ENCODE peak calls at places on chromosomes 6 and 20, in seven cellular contexts. One of them, this sample, is unnamed.

GRCh38 chr6:170031096-170031471 is 259.8 kb downstream of the DLL1 start:
- DNase-seq in Right ventricle myocardium superior: no peak
- DNase-seq in hepatocyte: peak
- DNase-seq in left colon: no peak
- DNase-seq in tibial nerve: no peak
- DNase-seq in EH: no peak
- DNase-seq in LoVo: no peak
- DNase-seq in this sample: no peak

GRCh38 chr6:132868057-132868456 is 53.7 kb downstream of the RPS12 start:
- DNase-seq in Right ventricle myocardium superior: no peak
- DNase-seq in hepatocyte: no peak
- DNase-seq in left colon: no peak
- DNase-seq in tibial nerve: no peak
- DNase-seq in EH: no peak
- DNase-seq in LoVo: no peak
- DNase-seq in this sample: no peak

GRCh38 chr20:47985092-47985850 is 200.0 kb upstream of the SULF2 start:
- DNase-seq in Right ventricle myocardium superior: no peak
- DNase-seq in hepatocyte: peak
- DNase-seq in left colon: no peak
- DNase-seq in tibial nerve: no peak
- DNase-seq in EH: peak
- DNase-seq in LoVo: no peak
- DNase-seq in this sample: no peak

GRCh38 chr6:125310994-125311649 is 9.4 kb upstream of the HDDC2 start:
- DNase-seq in Right ventricle myocardium superior: no peak
- DNase-seq in hepatocyte: peak
- DNase-seq in left colon: no peak
- DNase-seq in tibial nerve: peak
- DNase-seq in EH: peak
- DNase-seq in LoVo: peak
- DNase-seq in this sample: peak

GRCh38 chr6:146884728-146885127 is 286.0 kb downstream of the ADGB start:
- DNase-seq in Right ventricle myocardium superior: no peak
- DNase-seq in hepatocyte: peak
- DNase-seq in left colon: no peak
- DNase-seq in tibial nerve: no peak
- DNase-seq in EH: no peak
- DNase-seq in LoVo: no peak
- DNase-seq in this sample: no peak

GRCh38 chr6:47631248-47632196 is 66.9 kb upstream of the ADGRF4 start:
- DNase-seq in Right ventricle myocardium superior: no peak
- DNase-seq in hepatocyte: peak
- DNase-seq in left colon: no peak
- DNase-seq in tibial nerve: no peak
- DNase-seq in EH: peak
- DNase-seq in LoVo: peak
- DNase-seq in this sample: peak

GRCh38 chr6:101633081-101633480 is 239.6 kb downstream of the GRIK2 start:
- DNase-seq in Right ventricle myocardium superior: no peak
- DNase-seq in hepatocyte: no peak
- DNase-seq in left colon: no peak
- DNase-seq in tibial nerve: no peak
- DNase-seq in EH: no peak
- DNase-seq in LoVo: no peak
- DNase-seq in this sample: no peak

GRCh38 chr6:150753404-150754184 is 111.9 kb upstream of the MTHFD1L start:
- DNase-seq in Right ventricle myocardium superior: no peak
- DNase-seq in hepatocyte: peak
- DNase-seq in left colon: no peak
- DNase-seq in tibial nerve: no peak
- DNase-seq in EH: no peak
- DNase-seq in LoVo: peak
- DNase-seq in this sample: no peak

GRCh38 chr6:22658934-22659333 is 89.6 kb downstream of the HDGFL1 start:
- DNase-seq in Right ventricle myocardium superior: no peak
- DNase-seq in hepatocyte: no peak
- DNase-seq in left colon: no peak
- DNase-seq in tibial nerve: no peak
- DNase-seq in EH: no peak
- DNase-seq in LoVo: no peak
- DNase-seq in this sample: peak

GRCh38 chr6:33428219-33428890 is 8.5 kb downstream of the SYNGAP1 start:
- DNase-seq in Right ventricle myocardium superior: peak
- DNase-seq in hepatocyte: peak
- DNase-seq in left colon: no peak
- DNase-seq in tibial nerve: no peak
- DNase-seq in EH: peak
- DNase-seq in LoVo: peak
- DNase-seq in this sample: peak

GRCh38 chr6:788058-788457 is 95.1 kb upstream of the EXOC2 start:
- DNase-seq in Right ventricle myocardium superior: no peak
- DNase-seq in hepatocyte: no peak
- DNase-seq in left colon: no peak
- DNase-seq in tibial nerve: no peak
- DNase-seq in EH: no peak
- DNase-seq in LoVo: no peak
- DNase-seq in this sample: no peak

GRCh38 chr6:36116943-36117342 is 13.4 kb upstream of the MAPK13 start:
- DNase-seq in Right ventricle myocardium superior: no peak
- DNase-seq in hepatocyte: no peak
- DNase-seq in left colon: no peak
- DNase-seq in tibial nerve: no peak
- DNase-seq in EH: no peak
- DNase-seq in LoVo: no peak
- DNase-seq in this sample: no peak